ENCODE peak calls at places on chromosomes 5 and 9, in seven cellular contexts. A is H9, O is endothelial cell, P is AG10803, M is heart right ventricle, K is GM10248, H is NB4. F is an unnamed sample.

GRCh38 chr5:111144352-111144930 is 52.3 kb downstream of the WDR36 start:
- DNase-seq in A (no peak), M (no peak), H (no peak), P (peak; percentile 22), O (no peak), K (peak; percentile 44), F (no peak)

GRCh38 chr5:78738693-78739300 is 90.2 kb upstream of the LHFPL2 start:
- DNase-seq in H (no peak), K (no peak), P (no peak), M (no peak), A (no peak), O (no peak), F (no peak)

GRCh38 chr5:122478741-122479459 is 166.9 kb downstream of the SNCAIP start:
- DNase-seq in K (no peak), M (no peak), O (no peak), P (no peak), H (no peak), A (no peak), F (no peak)

GRCh38 chr5:131509811-131510210 is 125.2 kb downstream of the RAPGEF6 start:
- DNase-seq in M (no peak), A (no peak), K (no peak), O (no peak), H (no peak), P (no peak), F (no peak)

GRCh38 chr5:110769282-110769681 is 30.5 kb downstream of the SLC25A46 start:
- DNase-seq in H (no peak), O (no peak), M (no peak), P (peak; percentile 89), A (no peak), K (no peak), F (no peak)

GRCh38 chr9:133463234-133463863 is 3.6 kb downstream of the CACFD1 start:
- DNase-seq in K (no peak), M (no peak), A (peak; percentile 81), O (no peak), P (no peak), H (no peak), F (no peak)

GRCh38 chr5:122704247-122705036 is 70.4 kb upstream of the SNX2 start:
- DNase-seq in M (no peak), O (no peak), H (peak; percentile 38), K (no peak), P (peak; percentile 72), A (no peak), F (no peak)

GRCh38 chr5:113218200-113218599 is 216.6 kb downstream of the TSSK1B start:
- DNase-seq in O (no peak), A (no peak), H (no peak), M (peak; percentile 53), K (no peak), P (no peak), F (no peak)

GRCh38 chr5:38666668-38667498 is 110.4 kb upstream of the LIFR start:
- DNase-seq in A (peak; percentile 46), P (peak; percentile 26), O (peak; percentile 46), M (peak; percentile 44), K (peak; percentile 13), H (peak; percentile 33), F (no peak)

GRCh38 chr9:13100914-13101572 is 178.4 kb downstream of the MPDZ start:
- DNase-seq in P (no peak), O (no peak), K (no peak), A (no peak), H (no peak), M (no peak), F (no peak)

GRCh38 chr9:70589571-70590263 is 175.3 kb upstream of the KLF9 start:
- DNase-seq in H (no peak), A (no peak), O (no peak), K (no peak), P (peak; percentile 91), M (peak; percentile 21), F (no peak)

GRCh38 chr9:134458111-134458845 is 132.0 kb downstream of the RXRA start:
- DNase-seq in M (no peak), H (no peak), O (no peak), K (no peak), A (no peak), P (no peak), F (no peak)

GRCh38 chr5:111075520-111075919 is 4.0 kb downstream of the TSLP start:
- DNase-seq in M (no peak), P (peak; percentile 94), O (no peak), K (no peak), A (no peak), H (no peak), F (no peak)

GRCh38 chr9:7653262-7653661 is 146.3 kb downstream of the DMAC1 start:
- DNase-seq in M (no peak), A (no peak), O (no peak), K (no peak), H (no peak), P (no peak), F (no peak)

GRCh38 chr9:108889649-108890067 is 27.6 kb downstream of the ACTL7A start:
- DNase-seq in A (no peak), O (no peak), K (no peak), H (peak; percentile 31), M (no peak), P (peak; percentile 37), F (no peak)

GRCh38 chr5:151612689-151613427 is 21.7 kb upstream of the FAT2 start:
- DNase-seq in O (no peak), M (no peak), H (no peak), K (peak; percentile 72), A (no peak), P (no peak), F (no peak)

GRCh38 chr9:28563612-28564011 is 990.3 kb upstream of the C9orf72 start:
- DNase-seq in O (no peak), K (no peak), M (no peak), P (no peak), A (no peak), H (no peak), F (no peak)

GRCh38 chr9:18622186-18622836 is 148.4 kb downstream of the ADAMTSL1 start:
- DNase-seq in K (no peak), P (no peak), H (no peak), O (no peak), M (no peak), A (no peak), F (no peak)

GRCh38 chr9:133874061-133874638 is 118.0 kb downstream of the VAV2 start:
- DNase-seq in K (no peak), M (no peak), P (peak; percentile 45), H (no peak), O (no peak), A (no peak), F (no peak)

DNA sequence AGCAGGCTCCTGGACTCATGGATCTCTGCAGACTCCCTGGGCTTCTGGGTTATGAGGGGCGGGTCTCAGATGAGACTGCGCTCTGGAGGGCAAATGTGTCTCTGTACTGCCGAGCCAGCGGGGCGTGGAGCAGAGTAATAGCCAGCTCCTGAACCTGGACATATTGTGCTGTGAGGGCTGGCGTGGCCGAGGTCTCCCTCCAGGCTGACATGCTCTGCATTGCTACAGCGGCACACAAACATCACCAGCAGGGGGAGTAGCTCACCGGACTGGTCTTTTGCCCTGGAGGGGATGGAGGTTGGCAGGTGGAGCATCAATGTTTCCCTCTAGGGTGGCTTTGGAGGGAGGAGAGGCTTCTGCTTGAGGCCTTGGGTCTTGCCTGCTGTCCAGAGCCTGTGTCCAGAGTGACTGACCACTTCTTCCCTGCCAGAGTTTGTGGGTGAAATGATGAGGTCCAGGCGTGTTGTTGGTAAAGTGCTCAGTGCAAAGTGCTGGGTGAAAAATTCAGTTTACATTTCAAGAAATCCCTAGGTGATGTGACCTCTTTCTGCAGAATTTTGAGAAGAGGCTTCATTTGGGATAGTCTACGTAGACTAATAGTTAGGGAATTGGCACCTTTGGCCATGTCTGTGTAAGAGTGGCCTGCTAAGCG is 10.9 kb upstream of the GADD45G start:
- DNase-seq in A (peak; percentile 86), O (peak; percentile 79), K (peak; percentile 76), P (no peak), H (peak; percentile 68), M (no peak), F (peak; percentile 46)
- TF ChIP-seq CTCF in A (peak; percentile 86), O (peak; percentile 74), K (peak; percentile 83), P (peak; percentile 65), H (peak; percentile 92), M (peak; percentile 60), F (peak; percentile 68)

GRCh38 chr5:124411089-124411488 is 335.4 kb downstream of the ZNF608 start:
- DNase-seq in H (no peak), K (no peak), A (no peak), M (no peak), O (no peak), P (no peak), F (no peak)
- TF ChIP-seq CTCF in H (no peak), K (no peak), A (no peak), M (no peak), O (no peak), P (no peak), F (peak; percentile 41)

GRCh38 chr9:136267261-136268111 is 21.9 kb upstream of the QSOX2 start:
- DNase-seq in A (peak; percentile 90), M (peak; percentile 86), H (peak; percentile 79), O (peak; percentile 87), P (peak; percentile 80), K (peak; percentile 99), F (peak; percentile 76)
- TF ChIP-seq CTCF in A (peak; percentile 23), M (peak; percentile 52), H (peak; percentile 23), O (no peak), P (peak; percentile 38), K (peak; percentile 56), F (no peak)

GRCh38 chr5:137498736-137499505 is at the start of gene SPOCK1:
- DNase-seq in H (peak; percentile 73), A (peak; percentile 76), M (peak; percentile 75), P (peak; percentile 74), O (peak; percentile 92), K (peak; percentile 91), F (peak; percentile 69)
- TF ChIP-seq CTCF in H (peak; percentile 27), A (peak; percentile 75), M (peak; percentile 68), P (peak; percentile 45), O (peak; percentile 91), K (peak; percentile 89), F (peak; percentile 78)

DNA sequence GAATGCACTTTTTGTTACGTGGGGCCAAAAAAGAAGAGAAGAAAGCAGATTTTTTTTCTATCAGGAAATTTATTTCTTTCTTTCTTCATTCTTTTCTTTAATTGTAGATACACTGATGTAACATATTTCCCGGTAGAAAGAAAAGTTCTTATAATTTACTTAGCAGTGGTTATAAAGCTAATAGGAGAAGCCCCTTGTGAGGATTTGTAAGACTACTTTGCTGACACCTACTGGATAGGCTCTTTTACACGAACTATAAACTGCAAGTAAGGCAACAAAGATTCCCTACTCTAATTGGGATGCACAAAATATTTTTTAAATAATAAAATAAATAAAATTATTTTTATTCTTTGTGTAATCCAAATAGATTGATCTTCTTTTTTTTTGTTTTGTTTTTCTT is 284.4 kb downstream of the DNAH5 start:
- DNase-seq in H (peak; percentile 12), O (no peak), A (no peak), K (no peak), P (peak; percentile 42), M (no peak), F (no peak)
- TF ChIP-seq CTCF in H (no peak), O (no peak), A (peak; percentile 58), K (no peak), P (peak; percentile 37), M (no peak), F (peak; percentile 33)

GRCh38 chr9:22229069-22229468 is 217.6 kb upstream of the DMRTA1 start:
- DNase-seq in P (no peak), O (no peak), H (no peak), K (no peak), A (no peak), M (no peak), F (no peak)

GRCh38 chr9:22227986-22228385 is 218.6 kb upstream of the DMRTA1 start:
- DNase-seq in M (no peak), H (no peak), O (no peak), P (no peak), K (no peak), A (no peak), F (no peak)

GRCh38 chr9:22232971-22233370 is 213.7 kb upstream of the DMRTA1 start:
- DNase-seq in P (no peak), O (no peak), M (no peak), K (no peak), H (no peak), A (no peak), F (no peak)

GRCh38 chr9:22228542-22228941 is 218.1 kb upstream of the DMRTA1 start:
- DNase-seq in P (peak; percentile 21), K (no peak), A (no peak), M (no peak), H (no peak), O (no peak), F (no peak)
- TF ChIP-seq CTCF in P (peak; percentile 55), K (no peak), A (peak; percentile 43), M (peak; percentile 22), H (no peak), O (no peak), F (peak; percentile 41)

F was measured in neural crest cell.